ENCODE peak calls at places on chromosomes 4 and X, in nine cellular contexts. T is ovary, P is suprapubic skin, Y is testis, B is heart left ventricle, D is uterus, H is sigmoid colon, E is A549, G is IMR-90. Z is an unnamed sample.

GRCh38 chr4:77347341-77347740 is 190.3 kb downstream of the CCNG2 start:
- DNase-seq in T (no peak), B (no peak), E (no peak), D (no peak), G (no peak), P (no peak), Y (no peak), H (no peak), Z (no peak)

GRCh38 chr4:69951602-69952001 is 13.9 kb downstream of the CSN2 start:
- DNase-seq in E (no peak), Y (no peak), H (no peak), T (no peak), G (no peak), B (no peak), P (no peak), D (no peak), Z (no peak)

GRCh38 chrX:39808471-39808917 is 289.3 kb downstream of the BCOR start:
- DNase-seq in T (no peak), D (no peak), E (no peak), Y (no peak), G (peak), B (peak), H (no peak), P (no peak), Z (no peak)

GRCh38 chrX:42422961-42423360 is 355.0 kb downstream of the PPP1R2C start:
- DNase-seq in T (no peak), Y (no peak), E (no peak), D (no peak), G (no peak), B (no peak), H (no peak), P (no peak), Z (no peak)

GRCh38 chr4:91734682-91735081 is 569.1 kb upstream of the GRID2 start:
- DNase-seq in P (no peak), H (no peak), G (no peak), E (no peak), D (no peak), Y (no peak), B (no peak), T (no peak), Z (no peak)

GRCh38 chr4:148315049-148315448 is 127.2 kb downstream of the NR3C2 start:
- DNase-seq in H (no peak), B (no peak), T (no peak), G (peak), P (no peak), D (no peak), Y (no peak), E (no peak), Z (no peak)

GRCh38 chr4:37885496-37885895 is 5.4 kb upstream of the TBC1D1 start:
- DNase-seq in Y (no peak), H (peak), B (peak), T (no peak), E (no peak), P (no peak), D (peak), G (peak), Z (no peak)

GRCh38 chrX:155768036-155768769 is 112.9 kb upstream of the VAMP7 start:
- DNase-seq in D (no peak), P (no peak), B (no peak), H (no peak), G (peak), Y (no peak), T (peak), E (peak), Z (peak)

GRCh38 chr4:78083035-78083434 is 25.9 kb downstream of the FRAS1 start:
- DNase-seq in G (no peak), P (no peak), D (no peak), B (no peak), H (no peak), Y (no peak), T (no peak), E (no peak), Z (no peak)

GRCh38 chrX:12901486-12901885 is 4.9 kb upstream of the TLR8 start:
- DNase-seq in T (peak), Y (peak), G (peak), P (peak), H (peak), D (peak), B (peak), E (peak), Z (no peak)

GRCh38 chrX:70979136-70979762 is 48.4 kb upstream of the SLC7A3 start:
- DNase-seq in H (no peak), Y (no peak), P (no peak), D (no peak), G (peak), E (peak), T (no peak), B (no peak), Z (no peak)

GRCh38 chrX:130916636-130917422 is 13.8 kb upstream of the ENOX2 start:
- DNase-seq in B (peak), E (peak), P (no peak), T (peak), D (peak), H (no peak), G (peak), Y (peak), Z (peak)

GRCh38 chr4:153222790-153223417 is 18.7 kb downstream of the TRIM2 start:
- DNase-seq in T (peak), G (peak), H (peak), Y (peak), E (no peak), D (peak), P (peak), B (peak), Z (peak)

GRCh38 chr4:165207016-165207430 is 338 bp upstream of the KLHL2 start:
- DNase-seq in H (peak), B (peak), P (peak), T (no peak), D (peak), E (peak), G (peak), Y (peak), Z (no peak)

GRCh38 chrX:146385529-146385928 is 424.0 kb upstream of the CXorf51B start:
- DNase-seq in H (no peak), G (no peak), P (no peak), Y (no peak), D (no peak), B (no peak), T (no peak), E (no peak), Z (no peak)

GRCh38 chr4:174870311-174870710 is 41.3 kb upstream of the GLRA3 start:
- DNase-seq in B (no peak), E (no peak), T (no peak), Y (no peak), P (no peak), H (no peak), G (no peak), D (no peak), Z (no peak)

GRCh38 chrX:150200820-150201287 is 162.3 kb upstream of the MAMLD1 start:
- DNase-seq in G (peak), Y (peak), H (peak), D (peak), P (peak), T (no peak), E (peak), B (no peak), Z (no peak)

GRCh38 chrX:124208675-124209074 is 123.8 kb upstream of the TEX13D start:
- DNase-seq in E (no peak), H (no peak), T (no peak), D (no peak), B (peak), Y (no peak), G (no peak), P (no peak), Z (no peak)

GRCh38 chrX:12975999-12976558 is 1.2 kb downstream of the TMSB4X start:
- DNase-seq in H (no peak), Y (peak), G (peak), P (peak), T (peak), B (no peak), E (peak), D (peak), Z (peak)

GRCh38 chrX:123884809-123885408 is 25.1 kb downstream of the XIAP start:
- DNase-seq in Y (peak), P (no peak), H (no peak), G (peak), B (no peak), D (peak), E (peak), T (no peak), Z (no peak)

GRCh38 chrX:86014421-86014820 is 32.9 kb downstream of the CHM start:
- DNase-seq in H (no peak), E (no peak), G (no peak), P (no peak), T (no peak), D (no peak), Y (no peak), B (no peak), Z (no peak)

GRCh38 chr4:82797048-82797590 is 1.5 kb downstream of the SCD5 start:
- DNase-seq in D (no peak), H (no peak), B (no peak), G (no peak), Y (no peak), E (no peak), P (no peak), T (no peak), Z (no peak)

GRCh38 chr4:171449082-171449481 is 364.1 kb upstream of the GALNTL6 start:
- DNase-seq in D (no peak), E (no peak), Y (no peak), H (no peak), B (no peak), P (no peak), T (no peak), G (no peak), Z (no peak)

GRCh38 chrX:45011597-45011996 is 138.6 kb downstream of the KDM6A start:
- DNase-seq in B (no peak), T (no peak), P (no peak), D (no peak), G (no peak), E (no peak), Y (no peak), H (no peak), Z (no peak)

DNA sequence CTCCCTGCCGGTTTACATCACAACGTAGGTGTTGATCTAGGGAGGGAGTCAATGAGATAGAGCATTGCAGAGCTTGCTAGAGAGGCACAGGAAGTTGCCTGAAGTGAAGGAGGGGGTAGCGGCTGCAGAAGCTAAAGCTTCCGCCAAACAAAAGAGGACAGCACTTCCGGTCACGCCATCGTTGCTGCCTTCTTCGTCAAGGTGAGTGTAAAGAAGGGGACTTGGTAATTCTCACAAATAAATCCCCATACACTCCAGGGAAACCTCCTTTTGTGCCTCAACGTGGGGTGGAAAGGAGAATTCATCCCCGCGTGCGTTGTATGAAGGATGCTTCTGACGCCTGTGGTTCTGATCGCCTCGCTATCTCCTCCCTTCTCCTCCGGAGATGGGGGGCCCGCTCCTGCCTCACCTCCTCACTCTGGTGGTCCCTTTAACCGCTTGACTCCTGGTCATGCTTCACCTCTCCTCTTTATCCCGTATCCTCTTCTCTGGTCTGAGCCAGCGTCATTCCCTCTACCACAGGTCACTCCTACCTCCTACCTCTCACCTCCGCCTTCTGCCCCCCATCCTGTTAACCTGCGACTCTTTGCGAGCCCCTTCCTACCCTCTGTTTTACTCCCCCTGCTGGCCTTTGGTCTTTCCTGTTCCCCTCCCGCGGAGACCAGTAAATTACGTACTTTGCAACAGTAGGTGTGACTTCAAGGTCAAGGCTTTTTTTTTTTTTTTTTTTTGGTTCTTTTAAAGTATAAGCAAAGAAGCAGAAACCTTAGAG is 59.9 kb downstream of the GSPT2 start:
- DNase-seq in P (peak), D (peak), H (peak), Y (peak), T (peak), G (peak), E (peak), B (peak), Z (no peak)
- TF ChIP-seq POLR2A in P (no peak), D (no peak), H (no peak), Y (no peak), T (no peak), G (no peak), E (no peak), B (no peak), Z (no peak)

GRCh38 chr4:6920174-6920573 is 10.5 kb downstream of the TBC1D14 start:
- DNase-seq in P (no peak), D (no peak), Y (no peak), G (no peak), H (peak), B (no peak), E (no peak), T (no peak), Z (peak)
- H3K27ac ChIP-seq in P (no peak), D (no peak), Y (no peak), G (no peak), H (peak), B (no peak), E (no peak), T (no peak), Z (peak)

GRCh38 chr4:169659736-169660670 is 39.6 kb downstream of the CLCN3 start:
- DNase-seq in T (peak), D (peak), P (peak), G (peak), E (peak), Y (peak), H (peak), B (peak), Z (no peak)

GRCh38 chr4:169663894-169664293 is 43.5 kb downstream of the CLCN3 start:
- DNase-seq in Y (no peak), E (no peak), P (no peak), T (no peak), B (no peak), D (no peak), H (no peak), G (peak), Z (no peak)

GRCh38 chr4:169660929-169661328 is 40.6 kb downstream of the CLCN3 start:
- DNase-seq in Y (no peak), G (no peak), P (no peak), H (no peak), E (no peak), B (no peak), D (no peak), T (no peak), Z (no peak)

GRCh38 chr4:169663402-169663801 is 43.0 kb downstream of the CLCN3 start:
- DNase-seq in E (no peak), Y (no peak), G (no peak), H (no peak), P (no peak), T (no peak), B (no peak), D (no peak), Z (no peak)

GRCh38 chr4:169662226-169662625 is 41.8 kb downstream of the CLCN3 start:
- DNase-seq in P (no peak), T (no peak), G (no peak), B (no peak), Y (no peak), E (no peak), D (no peak), H (no peak), Z (no peak)
- H3K4me3 ChIP-seq in P (no peak), T (no peak), G (no peak), B (no peak), Y (peak), E (no peak), D (no peak), H (no peak), Z (no peak)

GRCh38 chrX:11438380-11438723 is 145.1 kb downstream of the AMELX start:
- DNase-seq in G (no peak), T (no peak), D (no peak), P (no peak), Y (no peak), B (no peak), H (no peak), E (no peak), Z (no peak)
- TF ChIP-seq POLR2A in G (no peak), T (no peak), D (no peak), P (no peak), Y (no peak), B (no peak), H (no peak), E (no peak), Z (no peak)